ENCODE peak calls at places on chromosomes 3 and 15, in eight cellular contexts. K is HT-29; R is anterior cingulate cortex; T is WTC11; A is stimulated activated CD4-positive, alpha-beta T cell treated with anti-CD3 and anti-CD28 coated beads, Interleukin-2, amount 100 ng/mL, for 48 hours; H is dermis microvascular lymphatic vessel endothelial cell; U is kidney tubule cell; I is ovary. G is an unnamed sample.

GRCh38 chr3:113712129-113712528 is 15.7 kb upstream of the USF3 start:
- DNase-seq in K (no peak), R (no peak), T (no peak), A (no peak), H (no peak), U (no peak), I (no peak), G (no peak)

GRCh38 chr3:85020828-85021227 is 62.0 kb downstream of the CADM2 start:
- DNase-seq in K (no peak), R (no peak), T (peak; percentile 18), A (no peak), H (no peak), U (no peak), I (no peak), G (no peak)

GRCh38 chr3:186411994-186412393 is 50.0 kb upstream of the DGKG start:
- DNase-seq in K (no peak), R (no peak), T (no peak), A (no peak), H (no peak), U (peak; percentile 41), I (no peak), G (no peak)

GRCh38 chr15:97061392-97061791 is 730.9 kb downstream of the NR2F2 start:
- DNase-seq in K (no peak), R (no peak), T (no peak), A (no peak), H (no peak), U (no peak), I (no peak), G (no peak)

GRCh38 chr3:32117324-32117723 is 10.9 kb downstream of the GPD1L start:
- DNase-seq in K (no peak), R (no peak), T (no peak), A (no peak), H (no peak), U (peak; percentile 12), I (no peak), G (no peak)

GRCh38 chr3:48931944-48932580 is 13.4 kb downstream of the ARIH2 start:
- DNase-seq in K (no peak), R (no peak), T (no peak), A (no peak), H (no peak), U (no peak), I (no peak), G (no peak)

GRCh38 chr3:55604846-55605245 is 117.7 kb upstream of the WNT5A start:
- DNase-seq in K (no peak), R (no peak), T (no peak), A (no peak), H (no peak), U (no peak), I (no peak), G (no peak)

GRCh38 chr3:153244961-153245360 is 82.9 kb downstream of the RAP2B start:
- DNase-seq in K (no peak), R (no peak), T (no peak), A (no peak), H (no peak), U (no peak), I (no peak), G (no peak)

GRCh38 chr15:65082303-65082958 is 5.9 kb downstream of the KBTBD13 start:
- DNase-seq in K (peak; percentile 56), R (no peak), T (peak; percentile 48), A (no peak), H (no peak), U (no peak), I (no peak), G (no peak)

GRCh38 chr3:46277476-46277875 is 35.2 kb downstream of the CCR3 start:
- DNase-seq in K (no peak), R (no peak), T (no peak), A (no peak), H (no peak), U (no peak), I (no peak), G (no peak)